ENCODE peak calls at places on chromosomes 1 and 21, in ten cellular contexts. One of them, this sample, is unnamed.

GRCh38 chr1:99305626-99306025 is 41.3 kb downstream of the PLPPR4 start:
- DNase-seq in T1000: no peak
- DNase-seq in hepatocyte: no peak
- DNase-seq in astrocyte of the spinal cord: no peak
- DNase-seq in lower lobe of right lung: no peak
- DNase-seq in SK-N-DZ: no peak
- DNase-seq in GM13976: no peak
- DNase-seq in RKO: no peak
- DNase-seq in left cardiac atrium: no peak
- DNase-seq in C1 segment of cervical spinal cord: no peak
- DNase-seq in this sample: no peak

GRCh38 chr21:33640697-33641338 is 723 bp downstream of the CRYZL1 start:
- DNase-seq in T1000: no peak
- DNase-seq in hepatocyte: peak; percentile 49
- DNase-seq in astrocyte of the spinal cord: no peak
- DNase-seq in lower lobe of right lung: no peak
- DNase-seq in SK-N-DZ: no peak
- DNase-seq in GM13976: peak; percentile 15
- DNase-seq in RKO: peak; percentile 37
- DNase-seq in left cardiac atrium: no peak
- DNase-seq in C1 segment of cervical spinal cord: no peak
- DNase-seq in this sample: peak; percentile 33

GRCh38 chr1:234683856-234684632 is 74.1 kb upstream of the IRF2BP2 start:
- DNase-seq in T1000: peak; percentile 8
- DNase-seq in hepatocyte: peak; percentile 75
- DNase-seq in astrocyte of the spinal cord: peak; percentile 58
- DNase-seq in lower lobe of right lung: peak; percentile 75
- DNase-seq in SK-N-DZ: no peak
- DNase-seq in GM13976: no peak
- DNase-seq in RKO: peak; percentile 64
- DNase-seq in left cardiac atrium: peak; percentile 61
- DNase-seq in C1 segment of cervical spinal cord: no peak
- DNase-seq in this sample: no peak

GRCh38 chr1:12706061-12706460 is 9.8 kb upstream of the AADACL3 start:
- DNase-seq in T1000: no peak
- DNase-seq in hepatocyte: no peak
- DNase-seq in astrocyte of the spinal cord: no peak
- DNase-seq in lower lobe of right lung: no peak
- DNase-seq in SK-N-DZ: no peak
- DNase-seq in GM13976: no peak
- DNase-seq in RKO: no peak
- DNase-seq in left cardiac atrium: no peak
- DNase-seq in C1 segment of cervical spinal cord: no peak
- DNase-seq in this sample: no peak

GRCh38 chr1:15360681-15361080 is 49.0 kb upstream of the EFHD2 start:
- DNase-seq in T1000: no peak
- DNase-seq in hepatocyte: no peak
- DNase-seq in astrocyte of the spinal cord: no peak
- DNase-seq in lower lobe of right lung: no peak
- DNase-seq in SK-N-DZ: no peak
- DNase-seq in GM13976: no peak
- DNase-seq in RKO: no peak
- DNase-seq in left cardiac atrium: no peak
- DNase-seq in C1 segment of cervical spinal cord: no peak
- DNase-seq in this sample: no peak

GRCh38 chr1:73868824-73869223 is 329.2 kb downstream of the LRRIQ3 start:
- DNase-seq in T1000: no peak
- DNase-seq in hepatocyte: no peak
- DNase-seq in astrocyte of the spinal cord: no peak
- DNase-seq in lower lobe of right lung: no peak
- DNase-seq in SK-N-DZ: no peak
- DNase-seq in GM13976: no peak
- DNase-seq in RKO: no peak
- DNase-seq in left cardiac atrium: no peak
- DNase-seq in C1 segment of cervical spinal cord: no peak
- DNase-seq in this sample: no peak

GRCh38 chr1:22231995-22232690 is 89.2 kb upstream of the WNT4 start:
- DNase-seq in T1000: no peak
- DNase-seq in hepatocyte: no peak
- DNase-seq in astrocyte of the spinal cord: no peak
- DNase-seq in lower lobe of right lung: no peak
- DNase-seq in SK-N-DZ: no peak
- DNase-seq in GM13976: no peak
- DNase-seq in RKO: no peak
- DNase-seq in left cardiac atrium: no peak
- DNase-seq in C1 segment of cervical spinal cord: no peak
- DNase-seq in this sample: no peak

GRCh38 chr1:102891868-102892625 is 216.3 kb downstream of the COL11A1 start:
- DNase-seq in T1000: no peak
- DNase-seq in hepatocyte: peak; percentile 5
- DNase-seq in astrocyte of the spinal cord: peak; percentile 81
- DNase-seq in lower lobe of right lung: no peak
- DNase-seq in SK-N-DZ: no peak
- DNase-seq in GM13976: no peak
- DNase-seq in RKO: peak; percentile 73
- DNase-seq in left cardiac atrium: no peak
- DNase-seq in C1 segment of cervical spinal cord: no peak
- DNase-seq in this sample: no peak

GRCh38 chr1:93496520-93496919 is 48.6 kb downstream of the FNBP1L start:
- DNase-seq in T1000: no peak
- DNase-seq in hepatocyte: no peak
- DNase-seq in astrocyte of the spinal cord: no peak
- DNase-seq in lower lobe of right lung: no peak
- DNase-seq in SK-N-DZ: no peak
- DNase-seq in GM13976: no peak
- DNase-seq in RKO: no peak
- DNase-seq in left cardiac atrium: no peak
- DNase-seq in C1 segment of cervical spinal cord: no peak
- DNase-seq in this sample: no peak

GRCh38 chr1:110610741-110611286 is 4.7 kb upstream of the KCNA2 start:
- DNase-seq in T1000: no peak
- DNase-seq in hepatocyte: no peak
- DNase-seq in astrocyte of the spinal cord: no peak
- DNase-seq in lower lobe of right lung: no peak
- DNase-seq in SK-N-DZ: no peak
- DNase-seq in GM13976: no peak
- DNase-seq in RKO: no peak
- DNase-seq in left cardiac atrium: no peak
- DNase-seq in C1 segment of cervical spinal cord: no peak
- DNase-seq in this sample: no peak

GRCh38 chr1:201153474-201154388 is 543 bp downstream of the TMEM9 start:
- DNase-seq in T1000: peak; percentile 81
- DNase-seq in hepatocyte: no peak
- DNase-seq in astrocyte of the spinal cord: no peak
- DNase-seq in lower lobe of right lung: no peak
- DNase-seq in SK-N-DZ: no peak
- DNase-seq in GM13976: peak; percentile 90
- DNase-seq in RKO: no peak
- DNase-seq in left cardiac atrium: no peak
- DNase-seq in C1 segment of cervical spinal cord: no peak
- DNase-seq in this sample: no peak

GRCh38 chr1:63624911-63625310 is 31.7 kb downstream of the PGM1 start:
- DNase-seq in T1000: no peak
- DNase-seq in hepatocyte: no peak
- DNase-seq in astrocyte of the spinal cord: peak; percentile 14
- DNase-seq in lower lobe of right lung: no peak
- DNase-seq in SK-N-DZ: no peak
- DNase-seq in GM13976: no peak
- DNase-seq in RKO: no peak
- DNase-seq in left cardiac atrium: no peak
- DNase-seq in C1 segment of cervical spinal cord: no peak
- DNase-seq in this sample: no peak

GRCh38 chr1:28104866-28105467 is 16.6 kb upstream of the EYA3 start:
- DNase-seq in T1000: no peak
- DNase-seq in hepatocyte: peak; percentile 80
- DNase-seq in astrocyte of the spinal cord: peak; percentile 60
- DNase-seq in lower lobe of right lung: peak; percentile 54
- DNase-seq in SK-N-DZ: peak; percentile 52
- DNase-seq in GM13976: no peak
- DNase-seq in RKO: peak; percentile 35
- DNase-seq in left cardiac atrium: no peak
- DNase-seq in C1 segment of cervical spinal cord: no peak
- DNase-seq in this sample: peak; percentile 30

GRCh38 chr1:93801471-93801870 is 77.5 kb downstream of the DNTTIP2 start:
- DNase-seq in T1000: no peak
- DNase-seq in hepatocyte: no peak
- DNase-seq in astrocyte of the spinal cord: no peak
- DNase-seq in lower lobe of right lung: no peak
- DNase-seq in SK-N-DZ: no peak
- DNase-seq in GM13976: no peak
- DNase-seq in RKO: no peak
- DNase-seq in left cardiac atrium: no peak
- DNase-seq in C1 segment of cervical spinal cord: no peak
- DNase-seq in this sample: no peak

GRCh38 chr1:180994262-180994661 is 28.4 kb downstream of the STX6 start:
- DNase-seq in T1000: no peak
- DNase-seq in hepatocyte: no peak
- DNase-seq in astrocyte of the spinal cord: no peak
- DNase-seq in lower lobe of right lung: no peak
- DNase-seq in SK-N-DZ: peak; percentile 29
- DNase-seq in GM13976: no peak
- DNase-seq in RKO: peak; percentile 41
- DNase-seq in left cardiac atrium: no peak
- DNase-seq in C1 segment of cervical spinal cord: no peak
- DNase-seq in this sample: no peak

GRCh38 chr1:16012590-16013219 is 5.1 kb downstream of the HSPB7 start:
- DNase-seq in T1000: peak; percentile 37
- DNase-seq in hepatocyte: peak; percentile 92
- DNase-seq in astrocyte of the spinal cord: peak; percentile 75
- DNase-seq in lower lobe of right lung: peak; percentile 81
- DNase-seq in SK-N-DZ: no peak
- DNase-seq in GM13976: peak; percentile 79
- DNase-seq in RKO: no peak
- DNase-seq in left cardiac atrium: peak; percentile 83
- DNase-seq in C1 segment of cervical spinal cord: no peak
- DNase-seq in this sample: peak; percentile 77

GRCh38 chr21:30468912-30469812 is 11.0 kb downstream of the KRTAP19-1 start:
- DNase-seq in T1000: no peak
- DNase-seq in hepatocyte: no peak
- DNase-seq in astrocyte of the spinal cord: no peak
- DNase-seq in lower lobe of right lung: no peak
- DNase-seq in SK-N-DZ: no peak
- DNase-seq in GM13976: no peak
- DNase-seq in RKO: no peak
- DNase-seq in left cardiac atrium: no peak
- DNase-seq in C1 segment of cervical spinal cord: no peak
- DNase-seq in this sample: no peak